ENCODE peak calls at places on chromosomes 6 and 20, in eight cellular contexts. T is AG04450; V is tibial nerve; L is cardiac muscle cell; A is PC-3; E is hepatocyte; C is ovary; B is CD8-positive, alpha-beta T cell. W is an unnamed sample.

GRCh38 chr20:32466739-32467505 is 108.8 kb downstream of the ASXL1 start:
- DNase-seq in V (no peak), L (no peak), E (no peak), B (no peak), T (no peak), A (no peak), C (no peak), W (no peak)

GRCh38 chr6:160035693-160036330 is 66.9 kb downstream of the IGF2R start:
- DNase-seq in V (no peak), L (no peak), C (no peak), E (no peak), A (no peak), T (no peak), B (no peak), W (no peak)

GRCh38 chr20:8557711-8558110 is 425.6 kb downstream of the PLCB1 start:
- DNase-seq in E (no peak), T (no peak), L (no peak), C (no peak), B (no peak), A (no peak), V (no peak), W (no peak)

GRCh38 chr20:25084616-25085187 is 2.8 kb upstream of the VSX1 start:
- DNase-seq in V (no peak), L (no peak), A (no peak), B (no peak), T (no peak), E (no peak), C (no peak), W (no peak)

GRCh38 chr6:107228754-107229153 is 113.4 kb upstream of the BEND3 start:
- DNase-seq in E (no peak), A (peak), C (no peak), V (no peak), T (no peak), L (no peak), B (no peak), W (no peak)

GRCh38 chr20:58818585-58819285 is 32.0 kb downstream of the GNAS-AS1 start:
- DNase-seq in L (peak), V (no peak), A (peak), B (no peak), T (peak), E (no peak), C (no peak), W (no peak)

GRCh38 chr6:38198219-38198618 is 378.7 kb downstream of the ZFAND3 start:
- DNase-seq in V (no peak), C (no peak), E (no peak), T (no peak), A (no peak), L (peak), B (no peak), W (no peak)

GRCh38 chr6:68726992-68727391 is 91.9 kb downstream of the ADGRB3 start:
- DNase-seq in B (no peak), C (no peak), L (no peak), T (no peak), E (no peak), A (no peak), V (no peak), W (no peak)

GRCh38 chr6:16433338-16433737 is 195.0 kb downstream of the GMPR start:
- DNase-seq in A (no peak), E (no peak), T (no peak), B (no peak), C (no peak), L (no peak), V (no peak), W (no peak)

GRCh38 chr6:164133095-164133494 is 718.6 kb downstream of the QKI start:
- DNase-seq in B (no peak), L (no peak), A (peak), V (no peak), C (no peak), T (no peak), E (peak), W (no peak)

GRCh38 chr20:53652090-53652858 is 58.6 kb upstream of the ZNF217 start:
- DNase-seq in T (no peak), A (no peak), B (no peak), C (no peak), E (peak), V (no peak), L (peak), W (no peak)

GRCh38 chr6:73803562-73804221 is 107.7 kb downstream of the CD109 start:
- DNase-seq in V (no peak), E (peak), T (peak), B (no peak), A (peak), C (no peak), L (peak), W (no peak)
- TF ChIP-seq CTCF in V (no peak), E (peak), T (peak), B (no peak), A (peak), C (no peak), L (peak), W (peak)

DNA sequence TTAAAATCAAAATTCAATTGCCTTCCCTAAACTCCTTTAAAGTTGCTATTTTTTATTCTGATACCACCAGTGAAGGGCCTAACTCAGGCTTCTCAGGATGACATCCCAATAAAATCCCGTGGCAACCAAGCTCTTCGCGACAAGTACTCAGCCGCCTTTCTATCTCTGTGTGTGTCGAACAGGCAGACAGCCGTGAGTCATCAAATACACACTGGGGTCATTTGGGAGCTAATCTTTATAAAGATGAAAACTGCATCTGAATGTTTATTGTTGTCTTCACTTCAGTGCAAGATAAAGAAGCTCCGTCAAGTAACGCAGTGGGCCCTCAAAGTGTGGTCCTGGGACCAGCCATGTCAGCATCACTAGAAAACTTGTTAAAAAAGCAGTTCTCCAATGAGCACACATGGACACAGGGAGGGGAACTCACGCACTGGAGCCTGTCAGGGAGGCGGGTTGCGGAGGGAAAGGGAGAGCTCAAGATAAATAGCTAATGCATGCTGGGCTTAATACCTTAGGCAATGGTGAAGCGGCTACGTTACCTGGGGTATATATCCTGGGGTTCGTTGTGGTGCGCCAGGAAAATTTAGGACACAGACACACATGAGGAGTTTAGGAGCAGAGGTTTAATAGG is 119.4 kb downstream of the RNF144B start:
- DNase-seq in C (no peak), T (no peak), B (no peak), L (no peak), A (peak), E (peak), V (no peak), W (no peak)
- H3K27ac ChIP-seq in C (no peak), T (no peak), B (no peak), L (no peak), A (no peak), E (no peak), V (no peak), W (no peak)

DNA sequence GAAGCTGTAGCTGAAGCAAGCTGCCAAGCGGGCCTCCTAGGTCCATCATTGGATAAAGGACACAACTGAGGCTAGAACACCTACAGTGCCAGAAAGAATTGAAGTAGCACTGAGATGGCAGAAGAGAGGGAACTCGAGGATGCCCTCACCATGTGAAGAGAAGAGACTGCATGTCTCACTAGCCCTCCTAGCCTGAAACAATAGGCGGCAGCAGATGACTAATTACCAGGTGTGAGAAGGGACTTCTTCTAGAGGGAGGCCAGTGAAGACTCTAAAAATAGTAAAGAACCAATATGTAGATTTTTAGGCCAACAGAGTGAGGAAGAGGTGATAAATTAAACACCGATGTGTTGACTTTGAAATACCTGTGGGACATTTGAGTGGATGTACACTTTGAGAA is 50.3 kb downstream of the LGSN start:
- DNase-seq in E (no peak), B (no peak), V (no peak), L (no peak), T (no peak), C (no peak), A (no peak), W (no peak)
- TF ChIP-seq CTCF in E (no peak), B (no peak), V (no peak), L (no peak), T (no peak), C (no peak), A (no peak), W (no peak)

DNA sequence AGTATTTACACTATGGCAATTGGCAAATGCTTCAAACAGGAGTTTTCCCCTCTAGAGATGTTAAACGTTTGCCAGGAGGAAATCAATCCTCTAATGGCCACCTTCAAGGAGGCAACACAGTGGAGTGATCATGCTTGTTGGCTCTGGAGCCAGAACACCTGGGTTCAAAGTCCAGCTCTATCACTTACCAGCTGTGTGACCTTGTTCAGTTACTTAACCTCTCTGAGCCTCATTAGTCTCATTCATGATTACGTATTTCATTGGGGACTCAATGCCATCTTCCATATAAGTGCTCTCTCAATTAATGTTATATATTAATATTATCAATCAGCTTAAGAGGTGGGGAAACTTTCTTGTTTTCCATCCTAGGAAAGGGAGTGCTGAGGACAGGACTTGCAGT is 26.1 kb downstream of the SLC52A3 start:
- DNase-seq in L (no peak), A (no peak), T (no peak), C (no peak), E (no peak), B (no peak), V (no peak), W (no peak)
- H3K27ac ChIP-seq in L (no peak), A (no peak), T (no peak), C (no peak), E (no peak), B (no peak), V (no peak), W (no peak)

GRCh38 chr20:45374101-45374467 is 4.0 kb downstream of the TP53TG5 start:
- DNase-seq in A (no peak), E (no peak), V (no peak), T (no peak), L (no peak), C (no peak), B (no peak), W (no peak)
- TF ChIP-seq CTCF in A (no peak), E (no peak), V (no peak), T (no peak), L (no peak), C (no peak), B (peak), W (no peak)

DNA sequence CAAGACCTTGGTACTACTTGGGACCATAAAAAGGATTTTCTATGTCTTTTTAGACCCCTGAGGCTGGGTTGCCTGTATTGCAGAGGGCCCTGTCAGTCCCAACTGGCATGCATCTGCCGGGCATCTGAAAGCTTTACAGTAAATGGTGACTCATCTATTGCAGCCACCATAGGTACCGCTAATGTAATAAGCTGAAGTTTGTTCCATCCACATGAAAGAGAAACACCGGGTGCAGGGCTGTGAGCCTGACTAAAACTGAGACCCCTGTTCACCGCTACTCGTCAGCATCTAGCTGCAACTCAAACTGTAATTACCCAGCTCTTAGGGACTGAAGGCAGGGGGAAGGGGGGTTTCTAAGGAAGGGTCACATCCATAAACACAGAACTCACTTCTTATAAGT is 49.5 kb downstream of the TRERF1 start:
- DNase-seq in L (no peak), C (no peak), B (no peak), V (no peak), E (peak), A (peak), T (no peak), W (no peak)
- H3K27ac ChIP-seq in L (no peak), C (no peak), B (no peak), V (no peak), E (no peak), A (no peak), T (no peak), W (peak)

DNA sequence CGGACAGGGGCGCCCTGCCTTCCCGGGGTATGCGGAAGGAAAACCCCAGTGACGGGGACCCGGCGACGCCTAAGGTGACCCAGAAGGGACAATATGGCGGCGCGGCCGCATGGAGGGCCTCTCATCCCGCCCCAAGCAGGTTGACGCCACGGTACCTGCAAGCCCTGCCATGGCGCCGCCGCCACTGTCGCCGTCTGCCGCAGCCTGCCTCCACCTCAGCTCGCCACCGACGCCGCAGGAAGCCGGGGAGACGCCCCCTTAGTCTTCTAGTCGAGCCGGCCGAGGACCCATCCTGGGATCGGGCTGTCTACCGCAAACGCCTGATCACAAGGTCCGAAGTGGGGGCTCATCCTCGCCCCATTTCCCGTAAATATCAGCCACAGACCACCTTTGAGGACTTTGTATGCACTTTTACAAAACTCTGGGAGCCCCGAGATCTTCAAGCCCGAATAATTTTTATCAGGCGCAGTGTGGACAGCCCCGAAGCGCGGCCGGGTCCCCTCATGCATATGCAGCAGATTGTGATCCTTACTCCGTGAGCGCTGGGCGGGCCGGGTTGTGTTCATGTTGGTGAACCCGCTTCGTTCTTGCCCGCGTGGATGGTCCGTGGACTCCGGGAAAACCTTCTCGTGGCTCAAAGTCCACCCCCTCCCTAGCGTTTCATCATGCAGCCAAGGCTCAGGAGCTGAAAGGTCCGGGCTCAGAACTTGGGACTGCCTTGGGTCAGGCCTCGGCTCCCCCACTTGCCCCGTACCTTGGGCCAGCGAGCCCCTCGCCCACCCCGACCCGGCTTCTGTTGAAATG is at the start of gene BLCAP:
- DNase-seq in C (peak), A (peak), V (peak), B (peak), L (peak), T (peak), E (peak), W (peak)
- TF ChIP-seq CTCF in C (no peak), A (no peak), V (no peak), B (no peak), L (no peak), T (no peak), E (no peak), W (no peak)

GRCh38 chr20:34083137-34083536 is 28.9 kb downstream of the EIF2S2 start:
- DNase-seq in L (peak), V (peak), A (peak), E (peak), C (peak), T (peak), B (no peak), W (no peak)
- H3K27ac ChIP-seq in L (peak), V (peak), A (no peak), E (no peak), C (peak), T (peak), B (no peak), W (peak)

GRCh38 chr20:39880890-39881289 is 808.1 kb downstream of the MAFB start:
- DNase-seq in V (no peak), B (no peak), L (no peak), C (no peak), A (no peak), E (no peak), T (no peak), W (no peak)
- TF ChIP-seq CTCF in V (no peak), B (no peak), L (peak), C (no peak), A (no peak), E (peak), T (peak), W (peak)

W was measured in esophagus squamous epithelium.